ENCODE peak calls at places on chromosomes 16 and 17, in ten cellular contexts. U is HepG2, M is GM12878, X is SK-N-MC, A is cardiac fibroblast, F is BJ, J is heart right ventricle, G is ovary, S is HFF-Myc, R is adrenal gland. C is an unnamed sample.

GRCh38 chr17:10870651-10871050 is 32.8 kb upstream of the PIRT start:
- DNase-seq in U (no peak), M (no peak), X (no peak), A (no peak), F (no peak), J (no peak), G (no peak), S (no peak), R (no peak), C (no peak)

GRCh38 chr17:40035162-40035559 is 19.0 kb downstream of the MED24 start:
- DNase-seq in U (no peak), M (no peak), X (no peak), A (peak; percentile 64), F (no peak), J (no peak), G (no peak), S (no peak), R (no peak), C (peak; percentile 54)

GRCh38 chr17:731943-732787 is at the start of gene TLCD3A:
- DNase-seq in U (no peak), M (no peak), X (no peak), A (peak; percentile 49), F (no peak), J (peak; percentile 78), G (peak; percentile 82), S (no peak), R (peak; percentile 55), C (peak; percentile 88)

GRCh38 chr17:64420143-64420670 is 28.7 kb upstream of the MILR1 start:
- DNase-seq in U (peak; percentile 81), M (no peak), X (peak; percentile 48), A (peak; percentile 92), F (peak; percentile 15), J (no peak), G (no peak), S (peak; percentile 65), R (peak; percentile 39), C (peak; percentile 83)

GRCh38 chr17:27158390-27158789 is 135.5 kb upstream of the WSB1 start:
- DNase-seq in U (no peak), M (no peak), X (no peak), A (no peak), F (no peak), J (no peak), G (no peak), S (no peak), R (no peak), C (no peak)

GRCh38 chr17:69275751-69276150 is 47.1 kb upstream of the ABCA10 start:
- DNase-seq in U (no peak), M (no peak), X (no peak), A (no peak), F (no peak), J (no peak), G (no peak), S (no peak), R (no peak), C (no peak)

GRCh38 chr17:70327279-70327678 is 157.9 kb downstream of the KCNJ2 start:
- DNase-seq in U (no peak), M (no peak), X (no peak), A (no peak), F (no peak), J (no peak), G (no peak), S (no peak), R (no peak), C (no peak)

GRCh38 chr17:82228278-82228841 is 482 bp upstream of the SLC16A3 start:
- DNase-seq in U (no peak), M (no peak), X (no peak), A (peak; percentile 26), F (no peak), J (peak; percentile 66), G (peak; percentile 46), S (no peak), R (no peak), C (peak; percentile 67)

GRCh38 chr16:13873835-13874438 is 46.0 kb upstream of the ERCC4 start:
- DNase-seq in U (peak; percentile 60), M (no peak), X (peak; percentile 62), A (peak; percentile 28), F (no peak), J (no peak), G (no peak), S (no peak), R (no peak), C (peak; percentile 60)

GRCh38 chr17:19915579-19915978 is 47.8 kb upstream of the ULK2 start:
- DNase-seq in U (no peak), M (no peak), X (no peak), A (no peak), F (no peak), J (no peak), G (no peak), S (no peak), R (no peak), C (no peak)
- H3K4me3 ChIP-seq in U (no peak overlapping the region), M (no peak overlapping the region), X (no peak overlapping the region), A (no peak overlapping the region), F (no peak overlapping the region), J (no peak overlapping the region), G (no peak overlapping the region), S (no peak overlapping the region), R (no peak overlapping the region), C (no peak overlapping the region)

GRCh38 chr16:70687172-70687531 is 1.3 kb upstream of the MTSS2 start:
- DNase-seq in U (no peak), M (no peak), X (no peak), A (no peak), F (no peak), J (peak; percentile 11), G (peak; percentile 42), S (no peak), R (no peak), C (no peak)

GRCh38 chr16:70685061-70685937 is 554 bp downstream of the MTSS2 start:
- DNase-seq in U (no peak), M (no peak), X (no peak), A (no peak), F (no peak), J (peak; percentile 46), G (peak; percentile 67), S (no peak), R (no peak), C (no peak)

GRCh38 chr16:70684146-70685060 is 1.4 kb downstream of the MTSS2 start:
- DNase-seq in U (no peak), M (no peak), X (no peak), A (no peak), F (no peak), J (peak; percentile 34), G (peak; percentile 58), S (no peak), R (no peak), C (no peak)

GRCh38 chr16:70686376-70687171 is 721 bp upstream of the MTSS2 start:
- DNase-seq in U (no peak), M (no peak), X (no peak), A (no peak), F (no peak), J (no peak), G (no peak), S (no peak), R (no peak), C (no peak)

GRCh38 chr16:70685938-70686375 is at the start of gene MTSS2:
- DNase-seq in U (peak; percentile 80), M (no peak), X (no peak), A (peak; percentile 71), F (no peak), J (peak; percentile 89), G (peak; percentile 92), S (no peak), R (peak; percentile 88), C (peak; percentile 95)
- H3K4me3 ChIP-seq in U (peak within 1 kb of the TSS; percentile 86), M (no peak within 1 kb of the TSS), X (peak within 1 kb of the TSS; percentile 79), A (peak within 1 kb of the TSS; percentile 80), F (peak within 1 kb of the TSS; percentile 92), J (peak within 1 kb of the TSS; percentile 92), G (peak within 1 kb of the TSS; percentile 83), S (peak within 1 kb of the TSS; percentile 78), R (peak within 1 kb of the TSS; percentile 68), C (peak within 1 kb of the TSS; percentile 82)

DNA sequence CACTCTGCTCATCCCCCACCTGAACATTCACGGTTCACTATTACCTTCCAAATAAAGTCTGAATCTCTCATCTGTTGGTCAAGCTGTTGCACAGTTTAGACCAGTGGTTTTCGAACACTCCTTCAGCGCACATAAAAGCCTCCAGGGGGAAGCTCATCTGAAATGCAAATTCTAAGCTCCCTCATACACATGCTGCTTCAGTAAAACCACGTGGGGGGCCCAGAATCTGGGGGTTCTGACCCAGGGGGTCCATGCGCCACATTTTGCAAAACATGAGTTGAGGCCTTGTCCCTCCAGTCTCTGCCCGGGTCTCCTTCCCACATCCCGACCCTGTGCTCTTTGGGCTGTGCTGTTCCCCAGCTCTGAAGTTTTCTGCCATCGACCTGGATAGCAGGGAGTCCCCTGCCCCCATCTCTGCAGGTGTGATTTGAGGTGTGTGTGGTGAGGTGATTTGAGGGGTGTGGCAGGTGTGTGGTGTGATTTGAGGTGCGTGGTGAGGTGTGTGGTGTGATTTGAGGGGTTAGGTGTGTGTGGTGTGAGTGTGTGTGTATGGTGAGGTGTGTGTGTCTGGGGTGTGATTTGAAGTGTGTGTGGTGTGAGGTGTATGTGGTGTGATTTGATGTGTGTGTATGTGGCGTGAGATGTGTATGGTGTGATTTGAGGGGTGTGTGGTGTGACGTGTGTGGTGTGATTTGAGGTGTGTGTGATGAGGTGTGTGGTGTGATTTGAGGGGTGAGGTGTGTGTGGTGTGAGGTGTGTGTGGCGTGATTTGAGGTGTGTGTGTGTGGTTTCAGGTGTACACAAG is 4.8 kb upstream of the RAB37 start:
- DNase-seq in U (no peak), M (no peak), X (no peak), A (no peak), F (no peak), J (no peak), G (no peak), S (no peak), R (no peak), C (no peak)
- H3K4me3 ChIP-seq in U (no peak overlapping the region), M (no peak overlapping the region), X (no peak overlapping the region), A (no peak overlapping the region), F (no peak overlapping the region), J (no peak overlapping the region), G (no peak overlapping the region), S (no peak overlapping the region), R (no peak overlapping the region), C (no peak overlapping the region)

DNA sequence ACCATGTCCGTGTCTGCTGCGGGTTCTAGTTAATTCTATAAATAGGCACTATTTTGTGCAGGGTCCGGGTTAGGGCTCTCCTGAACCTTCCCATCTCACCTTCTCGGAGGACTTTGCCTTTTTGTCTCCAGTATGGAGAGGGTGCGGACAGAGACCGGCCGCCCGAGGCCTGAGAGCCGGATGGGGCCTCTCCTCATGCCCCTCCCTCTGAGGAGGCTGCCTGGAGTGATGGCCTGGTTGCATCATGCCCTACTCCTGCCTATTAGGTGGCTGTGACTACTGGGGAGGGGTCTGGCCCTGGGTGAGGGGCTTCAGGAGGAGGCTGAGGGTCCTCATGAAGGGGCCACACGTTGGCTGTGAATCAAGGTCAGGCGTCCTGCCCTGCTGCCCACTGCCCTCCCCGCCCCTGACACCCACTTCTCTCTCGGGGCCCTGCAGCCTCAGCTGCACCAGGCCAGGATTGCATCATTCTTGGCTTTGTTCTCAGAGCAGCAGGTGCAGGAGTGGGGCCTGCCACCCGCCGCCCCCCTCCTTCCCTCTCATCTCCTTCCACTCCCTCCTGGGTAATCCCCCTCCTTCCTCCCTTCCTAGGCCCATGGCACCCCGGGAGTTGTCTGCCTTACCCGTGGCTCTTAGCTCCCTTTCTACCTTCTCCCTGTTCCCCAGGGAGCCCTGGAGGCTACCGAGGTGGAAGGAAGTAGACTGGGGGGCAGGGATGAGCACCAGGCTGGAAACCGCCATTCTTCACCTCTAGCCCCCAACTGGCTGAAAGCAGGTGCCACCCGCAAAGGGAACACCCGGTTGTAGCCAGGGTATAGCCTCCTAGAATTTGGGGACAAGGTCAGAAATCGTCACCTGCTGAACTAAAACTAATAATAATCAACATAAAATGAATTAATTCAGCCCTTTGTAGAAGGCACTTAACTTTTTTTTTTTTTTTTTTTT is 12.7 kb upstream of the ARHGAP23 start:
- DNase-seq in U (peak; percentile 59), M (peak; percentile 11), X (no peak), A (peak; percentile 66), F (no peak), J (no peak), G (no peak), S (no peak), R (no peak), C (peak; percentile 64)
- H3K4me3 ChIP-seq in U (peak overlapping the region; percentile 76), M (no peak overlapping the region), X (peak overlapping the region; percentile 56), A (peak overlapping the region; percentile 49), F (peak overlapping the region; percentile 32), J (no peak overlapping the region), G (no peak overlapping the region), S (no peak overlapping the region), R (no peak overlapping the region), C (peak overlapping the region; percentile 6)